ENCODE peak calls at places on chromosomes 4 and X, in eight cellular contexts. D is activated T-cell treated with anti-CD3 and anti-CD28 coated beads for 1 hour, R is ACHN, Q is adipocyte, B is NT2/D1, N is lung microvascular endothelial cell, T is T-helper 2 cell, G is glutamatergic neuron. P is an unnamed sample.

GRCh38 chr4:76305971-76306881 is at the start of gene STBD1:
- DNase-seq in D (no peak), R (peak; percentile 67), Q (peak; percentile 85), B (peak; percentile 32), N (peak; percentile 62), T (no peak), G (peak; percentile 84), P (peak; percentile 13)

GRCh38 chrX:16320765-16321355 is 153.6 kb downstream of the MAGEB17 start:
- DNase-seq in D (no peak), R (no peak), Q (peak; percentile 1), B (no peak), N (peak; percentile 2), T (no peak), G (no peak), P (no peak)

GRCh38 chr4:170497105-170497504 is 407.3 kb upstream of the AADAT start:
- DNase-seq in D (no peak), R (peak; percentile 22), Q (peak; percentile 12), B (no peak), N (no peak), T (no peak), G (no peak), P (peak; percentile 12)

GRCh38 chr4:71945791-71946190 is 86.0 kb upstream of the NPFFR2 start:
- DNase-seq in D (no peak), R (no peak), Q (no peak), B (no peak), N (no peak), T (no peak), G (no peak), P (no peak)

GRCh38 chrX:53317365-53318069 is 36.1 kb upstream of the IQSEC2 start:
- DNase-seq in D (peak; percentile 53), R (peak; percentile 29), Q (peak; percentile 78), B (peak; percentile 51), N (peak; percentile 60), T (peak; percentile 47), G (peak; percentile 75), P (peak; percentile 57)

GRCh38 chr4:149754526-149754925 is 61.1 kb downstream of the IQCM start:
- DNase-seq in D (no peak), R (no peak), Q (peak; percentile 46), B (no peak), N (no peak), T (no peak), G (no peak), P (no peak)

GRCh38 chrX:1455948-1456280 is 3.2 kb upstream of the ASMTL start:
- DNase-seq in D (no peak), R (no peak), Q (no peak), B (no peak), N (no peak), T (no peak), G (no peak), P (no peak)

GRCh38 chr4:88823058-88823919 is 125.7 kb upstream of the NAP1L5 start:
- DNase-seq in D (peak; percentile 34), R (peak; percentile 82), Q (peak; percentile 96), B (peak; percentile 15), N (peak; percentile 97), T (peak; percentile 26), G (peak; percentile 59), P (peak; percentile 73)

GRCh38 chr4:146379744-146380143 is 142.0 kb downstream of the SLC10A7 start:
- DNase-seq in D (no peak), R (no peak), Q (no peak), B (no peak), N (peak; percentile 5), T (no peak), G (no peak), P (no peak)

GRCh38 chr4:88033309-88033708 is 25.9 kb downstream of the PKD2 start:
- DNase-seq in D (no peak), R (peak; percentile 71), Q (peak; percentile 83), B (peak; percentile 6), N (peak; percentile 73), T (no peak), G (no peak), P (peak; percentile 82)